ENCODE peak calls at places on chromosomes 13 and 19, in seven cellular contexts. F, S, W, R, O, L and G are unnamed samples.

GRCh38 chr13:94309997-94310842 is 169.3 kb downstream of the DCT start:
- DNase-seq in O (no peak), W (no peak), S (peak), F (no peak), L (no peak), R (no peak), G (no peak)

GRCh38 chr13:91398413-91399188 is at the start of gene GPC5:
- DNase-seq in F (peak), W (peak), S (peak), L (peak), R (peak), O (peak), G (peak)

GRCh38 chr13:110183925-110184324 is 123.0 kb downstream of the COL4A1 start:
- DNase-seq in O (no peak), L (no peak), R (no peak), W (no peak), S (no peak), F (peak), G (no peak)

GRCh38 chr19:54282706-54283105 is 1.8 kb upstream of the LILRB2 start:
- DNase-seq in R (no peak), L (no peak), S (no peak), W (no peak), O (no peak), F (no peak), G (no peak)

GRCh38 chr13:84445776-84446175 is 563.5 kb upstream of the SLITRK1 start:
- DNase-seq in R (no peak), L (no peak), S (no peak), W (no peak), O (no peak), F (no peak), G (no peak)

GRCh38 chr13:23979361-23980159 is 82.3 kb upstream of the C1QTNF9B start:
- DNase-seq in S (peak), W (peak), O (peak), R (peak), L (peak), F (peak), G (peak)

GRCh38 chr13:23572836-23573235 is 2.6 kb downstream of the TNFRSF19 start:
- DNase-seq in R (no peak), O (no peak), F (no peak), S (no peak), W (no peak), L (no peak), G (no peak)

GRCh38 chr13:66546534-66547379 is 683.4 kb downstream of the PCDH9 start:
- DNase-seq in L (no peak), F (no peak), O (no peak), S (peak), W (no peak), R (no peak), G (no peak)

GRCh38 chr13:102000764-102001163 is 401.1 kb downstream of the FGF14 start:
- DNase-seq in O (no peak), W (no peak), R (no peak), S (no peak), F (no peak), L (no peak), G (no peak)

GRCh38 chr13:98998831-98999634 is 21.2 kb upstream of the DOCK9 start:
- DNase-seq in R (no peak), S (peak), W (no peak), F (no peak), L (no peak), O (no peak), G (no peak)

GRCh38 chr13:89891416-89891815 is 1456.1 kb upstream of the MIR17HG start:
- DNase-seq in W (no peak), L (no peak), F (no peak), S (no peak), O (no peak), R (no peak), G (no peak)

GRCh38 chr13:67273001-67273400 is 42.9 kb upstream of the PCDH9 start:
- DNase-seq in W (no peak), S (peak), F (no peak), O (no peak), L (no peak), R (no peak), G (no peak)

GRCh38 chr19:991174-991931 is 7.2 kb downstream of the WDR18 start:
- DNase-seq in S (peak), F (peak), L (peak), W (peak), O (no peak), R (no peak), G (peak)

GRCh38 chr19:45424191-45425058 is 708 bp upstream of the ERCC1 start:
- DNase-seq in S (peak), R (peak), O (peak), F (peak), W (peak), L (no peak), G (peak)

GRCh38 chr13:50187352-50188029 is 172.2 kb downstream of the KCNRG start:
- DNase-seq in W (no peak), F (no peak), L (no peak), O (no peak), S (no peak), R (no peak), G (no peak)

GRCh38 chr19:4984448-4984990 is 15.6 kb downstream of the KDM4B start:
- DNase-seq in F (peak), S (no peak), L (no peak), R (no peak), W (no peak), O (no peak), G (no peak)

GRCh38 chr13:21326155-21327030 is 132.7 kb downstream of the ZDHHC20 start:
- DNase-seq in F (peak), O (peak), L (peak), R (no peak), S (peak), W (peak), G (no peak)

GRCh38 chr13:45269204-45269603 is 68.4 kb upstream of the KCTD4 start:
- DNase-seq in O (no peak), S (peak), F (no peak), W (peak), L (no peak), R (no peak), G (no peak)

GRCh38 chr19:3950871-3951861 is 18.3 kb downstream of the NMRK2 start:
- DNase-seq in O (no peak), W (no peak), F (no peak), L (peak), R (no peak), S (peak), G (peak)

GRCh38 chr13:106318941-106319411 is 216.5 kb downstream of the EFNB2 start:
- DNase-seq in R (no peak), F (no peak), W (peak), S (peak), L (no peak), O (peak), G (no peak)

GRCh38 chr19:35008891-35009341 is 8.8 kb downstream of the GRAMD1A start:
- DNase-seq in W (no peak), R (no peak), O (no peak), F (no peak), S (no peak), L (no peak), G (no peak)

GRCh38 chr19:485122-485521 is 11.2 kb upstream of the MADCAM1 start:
- DNase-seq in O (no peak), W (no peak), L (no peak), R (no peak), F (no peak), S (no peak), G (no peak)

GRCh38 chr13:32861304-32861703 is 154.9 kb upstream of the KL start:
- DNase-seq in O (no peak), R (no peak), L (no peak), F (no peak), S (no peak), W (no peak), G (no peak)

GRCh38 chr19:46009530-46010510 is 13.0 kb downstream of the PGLYRP1 start:
- DNase-seq in W (peak), F (peak), S (peak), R (peak), O (peak), L (peak), G (peak)

GRCh38 chr13:45441633-45442032 is 23.1 kb upstream of the COG3 start:
- DNase-seq in W (no peak), S (peak), F (no peak), L (no peak), O (no peak), R (no peak), G (peak)

GRCh38 chr13:75365724-75366173 is 116.2 kb downstream of the TBC1D4 start:
- DNase-seq in S (peak), L (no peak), F (no peak), R (no peak), W (peak), O (no peak), G (peak)

GRCh38 chr19:45469132-45469834 is 1.5 kb downstream of the FOSB start:
- DNase-seq in O (peak), W (peak), S (peak), F (peak), R (peak), L (peak), G (peak)

GRCh38 chr19:5480427-5480836 is 25.2 kb downstream of the ZNRF4 start:
- DNase-seq in S (peak), O (no peak), W (peak), R (no peak), L (peak), F (peak), G (peak)

GRCh38 chr13:21478881-21479808 is 20.0 kb upstream of the ZDHHC20 start:
- DNase-seq in W (peak), F (peak), L (peak), S (peak), O (no peak), R (peak), G (peak)

GRCh38 chr13:95301947-95302386 is 716 bp upstream of the ABCC4 start:
- DNase-seq in W (peak), L (no peak), R (peak), O (no peak), F (no peak), S (peak), G (no peak)

GRCh38 chr19:19459707-19460251 is 54.3 kb downstream of the GATAD2A start:
- DNase-seq in W (no peak), O (peak), F (peak), R (no peak), L (no peak), S (peak), G (peak)

GRCh38 chr19:4338441-4339350 is at the start of gene STAP2:
- DNase-seq in R (no peak), W (peak), S (no peak), O (peak), F (no peak), L (peak), G (no peak)

GRCh38 chr13:97976551-97977375 is 23.3 kb downstream of the IPO5 start:
- DNase-seq in O (peak), W (peak), S (no peak), R (peak), L (no peak), F (peak), G (no peak)

GRCh38 chr19:39317476-39317875 is 3.2 kb downstream of the LRFN1 start:
- DNase-seq in W (no peak), F (no peak), R (no peak), L (no peak), O (no peak), S (no peak), G (no peak)

GRCh38 chr19:39315933-39316332 is 4.7 kb downstream of the LRFN1 start:
- DNase-seq in L (no peak), O (no peak), W (no peak), F (no peak), S (no peak), R (no peak), G (no peak)

GRCh38 chr19:39318071-39318470 is 2.6 kb downstream of the LRFN1 start:
- DNase-seq in F (no peak), L (no peak), S (no peak), R (no peak), W (no peak), O (no peak), G (no peak)

GRCh38 chr19:39318690-39319089 is 2.0 kb downstream of the LRFN1 start:
- DNase-seq in W (no peak), O (no peak), F (no peak), L (no peak), S (no peak), R (no peak), G (no peak)

DNA sequence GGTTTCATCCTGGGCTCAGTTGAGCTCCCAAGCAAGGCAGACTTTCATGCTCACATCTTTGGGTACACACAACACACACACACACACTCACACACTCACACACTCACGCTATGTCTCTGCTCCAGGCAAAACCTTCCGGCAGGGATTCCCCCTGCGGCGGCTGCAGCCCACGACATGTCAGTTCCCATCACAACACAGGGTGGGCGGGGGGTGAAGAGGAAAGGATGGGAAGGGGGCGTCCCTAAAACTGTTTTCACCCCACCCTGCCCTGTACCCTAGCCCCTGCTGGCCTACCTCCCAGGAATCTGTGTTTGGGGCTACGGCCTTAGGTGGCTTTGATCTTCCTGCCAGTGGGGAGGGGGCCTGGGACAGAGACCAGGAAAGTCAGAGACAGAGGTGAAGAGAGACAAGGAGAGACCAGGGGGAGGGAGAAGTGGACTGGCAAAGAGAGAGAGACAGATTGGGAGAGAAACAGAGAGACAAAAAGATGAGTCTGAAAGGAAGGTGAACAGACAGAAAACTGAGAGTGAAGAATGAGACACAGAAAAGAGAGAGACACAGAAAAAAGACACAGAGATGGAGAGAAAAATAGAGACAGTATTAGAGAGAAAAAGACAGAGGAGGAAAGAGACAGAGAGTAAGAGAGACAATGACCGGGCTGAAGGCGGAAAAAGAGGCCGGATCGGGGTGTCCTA is 3.9 kb downstream of the LRFN1 start:
- DNase-seq in W (no peak), F (no peak), O (no peak), S (no peak), R (no peak), L (no peak), G (no peak)
- TF ChIP-seq CTCF in W (no peak), F (no peak), O (no peak), S (no peak), R (no peak), L (no peak), G (no peak)

GRCh38 chr13:51800456-51800855 is 3.5 kb downstream of the DHRS12 start:
- DNase-seq in F (no peak), L (no peak), R (no peak), S (no peak), O (no peak), W (no peak), G (no peak)

GRCh38 chr13:51799261-51799660 is 4.7 kb downstream of the DHRS12 start:
- DNase-seq in O (no peak), L (no peak), W (no peak), R (no peak), S (no peak), F (no peak), G (no peak)

GRCh38 chr13:51795419-51795818 is 8.5 kb downstream of the DHRS12 start:
- DNase-seq in S (no peak), F (no peak), L (no peak), R (no peak), W (no peak), O (no peak), G (no peak)

GRCh38 chr13:51794959-51795358 is 9.0 kb downstream of the DHRS12 start:
- DNase-seq in F (no peak), O (no peak), L (no peak), W (no peak), R (no peak), S (no peak), G (no peak)

GRCh38 chr13:51797664-51798488 is 6.1 kb downstream of the DHRS12 start:
- DNase-seq in L (peak), O (peak), F (peak), R (no peak), W (peak), S (peak), G (peak)
- TF ChIP-seq CTCF in L (peak), O (peak), F (peak), R (peak), W (peak), S (peak), G (peak)

GRCh38 chr13:48712141-48712540 is 58.4 kb downstream of the CYSLTR2 start:
- DNase-seq in O (no peak), F (no peak), S (no peak), R (no peak), L (no peak), W (no peak), G (no peak)

GRCh38 chr13:48710160-48710559 is 56.4 kb downstream of the CYSLTR2 start:
- DNase-seq in L (no peak), R (no peak), S (no peak), F (no peak), W (no peak), O (no peak), G (no peak)

GRCh38 chr13:48715977-48716376 is 62.2 kb downstream of the CYSLTR2 start:
- DNase-seq in R (no peak), L (no peak), O (no peak), W (peak), S (no peak), F (no peak), G (no peak)
- TF ChIP-seq CTCF in R (no peak), L (no peak), O (no peak), W (no peak), S (no peak), F (no peak), G (no peak)

GRCh38 chr13:41611385-41611784 is 154.0 kb downstream of the RGCC start:
- DNase-seq in L (no peak), W (peak), F (no peak), S (no peak), O (no peak), R (no peak), G (no peak)
- TF ChIP-seq CTCF in L (no peak), W (peak), F (no peak), S (no peak), O (no peak), R (no peak), G (no peak)

DNA sequence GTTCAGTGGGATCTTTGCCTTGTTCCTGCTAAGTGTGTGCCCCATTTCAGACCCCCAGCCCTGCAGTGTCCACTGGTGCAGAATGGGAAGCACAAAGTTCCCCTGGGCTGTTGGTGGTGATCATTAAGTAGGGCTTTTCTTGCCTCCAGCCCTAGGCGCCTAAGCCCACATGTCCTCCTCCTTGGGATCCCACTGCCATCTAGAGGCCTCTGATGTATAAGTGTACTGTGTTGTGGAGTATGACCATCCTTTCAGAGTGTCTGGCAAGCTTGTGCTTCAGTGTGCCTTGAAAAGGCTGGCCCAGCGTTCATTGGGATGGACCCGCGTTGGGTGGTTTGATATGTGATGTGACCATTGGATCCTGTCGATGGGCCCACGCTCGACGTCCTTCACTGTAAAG is 71.2 kb downstream of the WASF3 start:
- DNase-seq in L (peak), R (no peak), F (no peak), W (peak), S (peak), O (no peak), G (no peak)
- TF ChIP-seq CTCF in L (peak), R (no peak), F (peak), W (peak), S (peak), O (no peak), G (no peak)

GRCh38 chr13:52053460-52053859 is 29.0 kb downstream of the UTP14C start:
- DNase-seq in O (no peak), R (no peak), W (peak), S (no peak), L (no peak), F (peak), G (no peak)
- TF ChIP-seq CTCF in O (no peak), R (no peak), W (peak), S (no peak), L (no peak), F (no peak), G (no peak)

GRCh38 chr19:31110331-31110730 is 238.9 kb downstream of the TSHZ3 start:
- DNase-seq in W (peak), S (peak), O (no peak), R (no peak), F (no peak), L (peak), G (no peak)
- TF ChIP-seq CTCF in W (peak), S (peak), O (no peak), R (no peak), F (no peak), L (peak), G (no peak)

GRCh38 chr19:42024622-42025111 is 30.6 kb upstream of the ATP1A3 start:
- DNase-seq in F (no peak), L (peak), O (peak), W (no peak), S (peak), R (no peak), G (no peak)

GRCh38 chr19:42023943-42024260 is 29.9 kb upstream of the ATP1A3 start:
- DNase-seq in O (no peak), L (no peak), S (no peak), W (no peak), R (no peak), F (no peak), G (no peak)

GRCh38 chr19:42032428-42032827 is 37.6 kb downstream of the GRIK5 start:
- DNase-seq in R (no peak), L (no peak), F (no peak), W (peak), O (no peak), S (peak), G (no peak)

GRCh38 chr19:42030605-42031004 is 36.6 kb upstream of the ATP1A3 start:
- DNase-seq in F (no peak), W (no peak), L (no peak), R (no peak), O (no peak), S (no peak), G (no peak)

DNA sequence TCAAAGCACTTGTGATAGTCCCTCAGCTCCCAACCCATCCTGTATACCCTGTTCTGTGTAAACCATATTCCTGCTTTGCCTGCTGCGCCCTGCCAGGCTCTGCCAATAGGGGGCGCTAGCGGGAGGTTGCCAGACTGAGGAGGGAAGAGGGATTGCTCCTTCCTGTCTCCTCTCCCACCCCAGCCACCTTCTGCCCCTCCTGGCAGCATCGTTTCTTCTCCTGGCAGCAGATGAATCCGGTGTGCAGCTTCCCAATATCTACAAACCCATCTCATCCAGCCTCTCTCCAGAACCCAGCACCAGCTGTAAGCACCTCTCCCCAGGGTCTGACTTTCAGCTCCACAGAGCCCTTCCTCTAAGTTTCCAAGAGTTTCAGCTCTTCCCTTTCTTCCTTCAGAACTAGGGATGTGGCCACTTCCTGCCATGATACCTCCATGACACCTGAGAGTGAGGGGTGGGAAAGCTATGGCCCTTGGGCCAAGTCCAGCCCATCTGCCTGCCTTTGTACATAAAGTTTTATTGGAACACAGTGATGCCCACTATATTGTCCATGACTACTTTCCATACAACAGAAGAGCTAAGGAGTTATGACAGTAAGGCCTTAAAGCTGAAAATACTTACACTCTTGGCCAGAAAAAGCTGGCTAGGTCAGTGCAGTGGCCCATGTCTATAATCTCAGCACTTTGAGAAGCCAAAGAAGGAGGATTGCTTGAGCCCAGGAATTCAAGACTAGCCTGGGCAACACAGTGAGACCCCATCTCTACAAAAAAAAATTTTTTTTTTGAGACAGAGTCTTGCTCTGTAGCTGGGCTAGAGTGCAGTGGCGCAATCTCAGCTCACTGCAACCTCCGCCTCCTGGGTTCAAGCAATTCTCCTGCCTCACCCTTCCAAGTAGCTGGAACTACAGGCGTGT is 34.5 kb upstream of the ATP1A3 start:
- DNase-seq in O (no peak), F (peak), W (peak), S (no peak), L (no peak), R (no peak), G (no peak)
- TF ChIP-seq CTCF in O (peak), F (peak), W (peak), S (peak), L (peak), R (no peak), G (peak)

GRCh38 chr13:35573639-35574038 is 97.2 kb upstream of the MAB21L1 start:
- DNase-seq in S (no peak), W (peak), R (no peak), L (no peak), O (no peak), F (no peak), G (no peak)
- TF ChIP-seq CTCF in S (no peak), W (no peak), R (no peak), L (no peak), O (no peak), F (no peak), G (no peak)